ENCODE peak calls at places on chromosome 10, in ten cellular contexts. J, W, C, X, N, S, E, K, V and Z are unnamed samples.
A peak's percentile ranks its signal among the peaks of the same experiment; 100 is the strongest.

GRCh38 chr10:37754538-37755323 is 102.7 kb downstream of the ZNF248 start:
- DNase-seq in J (no peak), W (peak; percentile 4), C (no peak), X (no peak), N (no peak), S (no peak), E (peak; percentile 25), K (peak; percentile 14), V (no peak), Z (no peak)

GRCh38 chr10:85594239-85594638 is 772.4 kb downstream of the GRID1 start:
- DNase-seq in J (no peak), W (no peak), C (no peak), X (no peak), N (no peak), S (no peak), E (no peak), K (no peak), V (no peak), Z (no peak)

GRCh38 chr10:31803606-31804195 is 124.9 kb downstream of the ARHGAP12 start:
- DNase-seq in J (no peak), W (no peak), C (no peak), X (no peak), N (no peak), S (no peak), E (no peak), K (no peak), V (no peak), Z (no peak)

GRCh38 chr10:86786368-86786767 is 29.9 kb downstream of the BMPR1A start:
- DNase-seq in J (no peak), W (no peak), C (no peak), X (no peak), N (no peak), S (no peak), E (no peak), K (no peak), V (no peak), Z (no peak)

GRCh38 chr10:7152982-7153381 is 257.9 kb downstream of the SFMBT2 start:
- DNase-seq in J (no peak), W (no peak), C (no peak), X (no peak), N (no peak), S (no peak), E (no peak), K (no peak), V (no peak), Z (no peak)

GRCh38 chr10:36248314-36248981 is 606.4 kb upstream of the FZD8 start:
- DNase-seq in J (no peak), W (no peak), C (no peak), X (no peak), N (no peak), S (no peak), E (no peak), K (no peak), V (no peak), Z (no peak)

GRCh38 chr10:133158756-133159610 is 1.0 kb upstream of the KNDC1 start:
- DNase-seq in J (no peak), W (peak; percentile 17), C (no peak), X (no peak), N (no peak), S (no peak), E (peak; percentile 48), K (no peak), V (no peak), Z (no peak)

GRCh38 chr10:47059606-47060311 is 148.5 kb downstream of the PTPN20 start:
- DNase-seq in J (no peak), W (no peak), C (no peak), X (no peak), N (no peak), S (no peak), E (no peak), K (no peak), V (no peak), Z (no peak)

GRCh38 chr10:99711129-99711719 is 20.7 kb downstream of the COX15 start:
- DNase-seq in J (peak; percentile 72), W (no peak), C (no peak), X (no peak), N (peak; percentile 57), S (no peak), E (peak; percentile 16), K (peak; percentile 27), V (no peak), Z (peak; percentile 5)

GRCh38 chr10:73590881-73591577 is at the start of gene USP54:
- DNase-seq in J (peak; percentile 27), W (no peak), C (no peak), X (no peak), N (peak; percentile 15), S (no peak), E (no peak), K (no peak), V (no peak), Z (no peak)

GRCh38 chr10:79454259-79454658 is 8.8 kb upstream of the ZCCHC24 start:
- DNase-seq in J (no peak), W (no peak), C (no peak), X (no peak), N (no peak), S (no peak), E (no peak), K (no peak), V (no peak), Z (no peak)

GRCh38 chr10:62095341-62096071 is 173.1 kb downstream of the RTKN2 start:
- DNase-seq in J (no peak), W (no peak), C (no peak), X (no peak), N (no peak), S (no peak), E (no peak), K (no peak), V (peak; percentile 52), Z (no peak)

GRCh38 chr10:23280420-23281043 is 64.1 kb downstream of the C10orf67 start:
- DNase-seq in J (no peak), W (no peak), C (no peak), X (no peak), N (no peak), S (no peak), E (no peak), K (no peak), V (no peak), Z (no peak)

GRCh38 chr10:20953120-20953519 is 56.0 kb upstream of the NEBL start:
- DNase-seq in J (no peak), W (no peak), C (no peak), X (no peak), N (no peak), S (no peak), E (no peak), K (no peak), V (no peak), Z (no peak)

GRCh38 chr10:234708-235406 is 99.6 kb downstream of the ZMYND11 start:
- DNase-seq in J (no peak), W (no peak), C (no peak), X (no peak), N (no peak), S (no peak), E (no peak), K (no peak), V (no peak), Z (no peak)

GRCh38 chr10:107971411-107971810 is 806.9 kb upstream of the SORCS1 start:
- DNase-seq in J (no peak), W (no peak), C (no peak), X (no peak), N (no peak), S (no peak), E (no peak), K (no peak), V (no peak), Z (no peak)

GRCh38 chr10:105210546-105210945 is 569.5 kb downstream of the SORCS3 start:
- DNase-seq in J (no peak), W (no peak), C (no peak), X (no peak), N (no peak), S (no peak), E (no peak), K (no peak), V (no peak), Z (no peak)